ENCODE peak calls at places on chromosomes 11 and 22, in five cellular contexts. M is keratinocyte, N is PC-9, H is GM23338, X is H1. D is an unnamed sample. For H3K36me3, the result is how much of the 10 kb centered on the place peaks cover.

GRCh38 chr11:66720223-66720898 is 8.7 kb downstream of the SPTBN2 start:
- DNase-seq in H (peak), X (peak), N (peak), M (no peak), D (peak)

GRCh38 chr22:29205598-29206371 is at the start of gene EMID1:
- DNase-seq in X (peak), M (no peak), H (peak), N (no peak), D (no peak)

GRCh38 chr11:34564807-34565241 is 51.2 kb upstream of the ELF5 start:
- DNase-seq in H (peak), M (no peak), X (no peak), N (no peak), D (no peak)

GRCh38 chr11:109422755-109423113 is 744 bp downstream of the C11orf87 start:
- DNase-seq in N (no peak), X (no peak), M (no peak), H (peak), D (no peak)

GRCh38 chr11:36361901-36362391 is 65.9 kb downstream of the PRR5L start:
- DNase-seq in N (peak), H (peak), X (peak), M (peak), D (peak)

GRCh38 chr22:41799486-41800347 is 762 bp upstream of the CCDC134 start:
- DNase-seq in X (peak), M (no peak), N (no peak), H (peak), D (no peak)

GRCh38 chr11:61996933-61997332 is 29.5 kb upstream of the FTH1 start:
- DNase-seq in H (peak), X (no peak), N (no peak), M (no peak), D (no peak)

GRCh38 chr11:116109228-116109627 is 605.0 kb upstream of the CADM1 start:
- DNase-seq in M (peak), X (no peak), H (no peak), N (no peak), D (no peak)

GRCh38 chr11:30914143-30914762 is 328.1 kb upstream of the MPPED2 start:
- DNase-seq in N (no peak), X (peak), M (no peak), H (peak), D (no peak)

GRCh38 chr22:37674248-37674647 is 1.2 kb upstream of the LGALS1 start:
- DNase-seq in M (no peak), H (no peak), N (no peak), X (no peak), D (no peak)
- H3K4me3 ChIP-seq in M (no peak), H (no peak), N (no peak), X (no peak), D (no peak)

DNA sequence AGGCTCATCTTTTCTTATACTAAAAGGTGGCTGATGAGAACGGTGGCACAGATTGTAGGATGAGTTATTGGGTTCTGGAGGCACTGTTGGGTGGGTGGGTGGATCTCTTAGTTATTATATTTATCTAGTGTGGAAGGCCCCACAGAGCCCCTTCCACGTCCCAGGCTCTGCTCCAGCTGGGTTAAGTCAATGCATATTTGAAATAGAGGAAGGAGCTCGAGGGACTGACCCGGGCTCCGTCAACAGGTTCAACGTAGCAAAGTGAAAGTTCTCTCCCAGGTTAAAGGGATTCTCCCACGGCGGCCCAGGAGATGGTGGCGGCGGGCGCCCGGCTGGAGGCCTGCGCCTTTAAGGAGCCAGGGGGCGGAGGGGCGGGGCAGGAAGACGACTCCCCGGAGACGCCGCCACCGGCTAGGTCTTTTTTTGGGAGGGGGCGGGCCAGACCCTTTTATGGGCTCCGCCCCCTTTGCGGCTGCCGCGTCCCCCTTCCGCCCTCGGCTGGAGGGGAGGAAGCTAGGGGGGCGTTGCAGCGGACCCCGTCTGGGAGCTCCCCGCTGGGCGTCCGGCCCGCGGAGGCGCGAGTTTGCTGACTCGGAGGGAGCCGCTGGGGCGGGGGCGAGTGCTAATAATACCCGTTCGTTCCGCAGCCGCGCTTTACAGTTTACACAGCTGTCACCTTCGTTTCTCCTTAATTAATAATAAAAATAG is 1.5 kb upstream of the INPPL1 start:
- DNase-seq in H (peak), M (peak), X (peak), N (peak), D (peak)
- TF ChIP-seq CTCF in H (no peak), M (peak), X (no peak), N (peak), D (peak)

DNA sequence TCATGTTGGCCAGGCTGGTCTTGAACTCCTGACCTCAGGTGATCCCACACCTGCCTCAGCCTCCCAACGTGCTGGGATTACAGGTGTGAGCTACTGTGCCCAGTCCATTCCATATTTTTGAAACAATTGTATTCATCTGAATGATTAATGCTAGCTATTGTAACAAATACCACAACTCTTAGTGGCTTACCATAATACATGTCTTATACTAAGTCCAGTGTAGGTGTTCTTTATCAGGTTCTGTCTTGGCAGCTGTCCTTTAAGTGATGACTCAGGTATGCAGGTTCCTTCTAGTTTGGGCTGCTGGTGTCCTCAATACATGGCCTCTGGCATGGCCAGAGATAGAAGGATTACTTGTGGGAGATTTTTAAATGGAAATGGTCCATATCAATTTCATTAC is 39.0 kb downstream of the UVRAG start:
- DNase-seq in X (no peak), N (no peak), H (no peak), M (peak), D (no peak)
- H3K36me3 ChIP-seq in X (under half), N (under half), H (under half), M (under half), D (under half)

GRCh38 chr22:40423246-40423753 is 52.9 kb downstream of the SGSM3 start:
- DNase-seq in H (no peak), N (no peak), X (no peak), M (no peak), D (no peak)
- H3K4me3 ChIP-seq in H (no peak), N (no peak), X (no peak), M (no peak), D (no peak)

DNA sequence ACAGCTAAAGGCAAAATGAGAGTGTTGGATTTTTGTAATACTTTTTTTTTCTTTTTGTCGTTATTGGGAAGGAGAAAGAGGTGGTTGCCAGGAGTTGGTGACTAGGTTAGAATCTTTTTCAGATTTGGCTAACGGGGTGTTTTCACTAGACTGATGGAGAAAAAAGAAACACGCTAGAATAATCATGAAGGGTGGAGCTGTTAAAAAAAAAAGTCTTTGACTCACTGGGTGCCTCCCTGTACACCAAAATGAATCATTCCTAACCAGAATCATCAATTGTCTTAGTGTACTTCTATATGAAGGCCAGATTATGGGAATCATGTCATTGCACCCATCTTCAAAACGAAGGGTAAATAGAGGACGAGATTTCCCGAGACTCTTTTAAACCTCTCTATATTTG is 12.6 kb downstream of the BLID start:
- DNase-seq in H (no peak), X (no peak), M (no peak), N (no peak), D (no peak)
- TF ChIP-seq CTCF in H (no peak), X (no peak), M (no peak), N (no peak), D (no peak)